ENCODE peak calls at places on chromosome 20, in nine cellular contexts. One of them, this sample, is unnamed.
A peak's percentile ranks its signal among the peaks of the same experiment; 100 is the strongest.

GRCh38 chr20:24747015-24747712 is 201.9 kb upstream of the CST7 start:
- DNase-seq in NCI-H345: no peak
- DNase-seq in NCI-H460: no peak
- DNase-seq in mucosa of gallbladder: no peak
- DNase-seq in pancreas: no peak
- DNase-seq in lower leg skin: no peak
- DNase-seq in NCI-H1092 treated with DMSO at 0.1 percent for 48 hours: no peak
- DNase-seq in hepatic stellate cell: no peak
- DNase-seq in GM04504: no peak
- DNase-seq in this sample: no peak

GRCh38 chr20:36493013-36493800 is 48.1 kb upstream of the MYL9 start:
- DNase-seq in NCI-H460: peak; percentile 14
- DNase-seq in mucosa of gallbladder: no peak
- DNase-seq in pancreas: no peak
- DNase-seq in hepatic stellate cell: no peak
- DNase-seq in NCI-H345: peak; percentile 33
- DNase-seq in NCI-H1092 treated with DMSO at 0.1 percent for 48 hours: peak; percentile 13
- DNase-seq in GM04504: no peak
- DNase-seq in lower leg skin: no peak
- DNase-seq in this sample: peak; percentile 16

GRCh38 chr20:401682-402495 is 6.2 kb upstream of the RBCK1 start:
- DNase-seq in GM04504: peak; percentile 44
- DNase-seq in NCI-H1092 treated with DMSO at 0.1 percent for 48 hours: no peak
- DNase-seq in pancreas: no peak
- DNase-seq in NCI-H345: peak; percentile 36
- DNase-seq in mucosa of gallbladder: no peak
- DNase-seq in NCI-H460: peak; percentile 85
- DNase-seq in lower leg skin: no peak
- DNase-seq in hepatic stellate cell: no peak
- DNase-seq in this sample: no peak

GRCh38 chr20:48850257-48850656 is 22.5 kb upstream of the PREX1 start:
- DNase-seq in pancreas: no peak
- DNase-seq in NCI-H460: no peak
- DNase-seq in NCI-H1092 treated with DMSO at 0.1 percent for 48 hours: peak; percentile 75
- DNase-seq in GM04504: no peak
- DNase-seq in mucosa of gallbladder: no peak
- DNase-seq in hepatic stellate cell: no peak
- DNase-seq in NCI-H345: peak; percentile 23
- DNase-seq in lower leg skin: no peak
- DNase-seq in this sample: no peak

GRCh38 chr20:43334080-43334479 is 123.6 kb upstream of the SRSF6 start:
- DNase-seq in NCI-H1092 treated with DMSO at 0.1 percent for 48 hours: no peak
- DNase-seq in NCI-H460: no peak
- DNase-seq in GM04504: no peak
- DNase-seq in hepatic stellate cell: no peak
- DNase-seq in pancreas: no peak
- DNase-seq in lower leg skin: no peak
- DNase-seq in NCI-H345: no peak
- DNase-seq in mucosa of gallbladder: no peak
- DNase-seq in this sample: no peak

GRCh38 chr20:37202267-37202943 is 23.1 kb upstream of the MROH8 start:
- DNase-seq in NCI-H345: peak; percentile 22
- DNase-seq in pancreas: no peak
- DNase-seq in mucosa of gallbladder: peak; percentile 30
- DNase-seq in hepatic stellate cell: peak; percentile 85
- DNase-seq in NCI-H1092 treated with DMSO at 0.1 percent for 48 hours: peak; percentile 7
- DNase-seq in GM04504: peak; percentile 90
- DNase-seq in lower leg skin: no peak
- DNase-seq in NCI-H460: peak; percentile 61
- DNase-seq in this sample: peak; percentile 46

GRCh38 chr20:61832181-61832580 is 233.5 kb downstream of the TAF4 start:
- DNase-seq in pancreas: no peak
- DNase-seq in NCI-H460: no peak
- DNase-seq in mucosa of gallbladder: no peak
- DNase-seq in lower leg skin: no peak
- DNase-seq in NCI-H1092 treated with DMSO at 0.1 percent for 48 hours: no peak
- DNase-seq in hepatic stellate cell: no peak
- DNase-seq in GM04504: no peak
- DNase-seq in NCI-H345: no peak
- DNase-seq in this sample: no peak

GRCh38 chr20:57390604-57391438 is at the start of gene RBM38:
- DNase-seq in pancreas: peak; percentile 80
- DNase-seq in GM04504: peak; percentile 32
- DNase-seq in NCI-H345: peak; percentile 86
- DNase-seq in lower leg skin: peak; percentile 42
- DNase-seq in NCI-H460: peak; percentile 61
- DNase-seq in mucosa of gallbladder: peak; percentile 52
- DNase-seq in hepatic stellate cell: peak; percentile 87
- DNase-seq in NCI-H1092 treated with DMSO at 0.1 percent for 48 hours: peak; percentile 82
- DNase-seq in this sample: peak; percentile 75

GRCh38 chr20:9978395-9979004 is 56.3 kb upstream of the ANKEF1 start:
- DNase-seq in NCI-H345: peak; percentile 82
- DNase-seq in NCI-H460: peak; percentile 79
- DNase-seq in lower leg skin: peak; percentile 66
- DNase-seq in hepatic stellate cell: peak; percentile 42
- DNase-seq in NCI-H1092 treated with DMSO at 0.1 percent for 48 hours: peak; percentile 82
- DNase-seq in mucosa of gallbladder: peak; percentile 60
- DNase-seq in GM04504: peak; percentile 79
- DNase-seq in pancreas: no peak
- DNase-seq in this sample: peak; percentile 82

GRCh38 chr20:732727-733126 is 35.6 kb downstream of the SLC52A3 start:
- DNase-seq in pancreas: no peak
- DNase-seq in NCI-H460: no peak
- DNase-seq in hepatic stellate cell: no peak
- DNase-seq in mucosa of gallbladder: no peak
- DNase-seq in GM04504: no peak
- DNase-seq in lower leg skin: no peak
- DNase-seq in NCI-H345: no peak
- DNase-seq in NCI-H1092 treated with DMSO at 0.1 percent for 48 hours: no peak
- DNase-seq in this sample: no peak

GRCh38 chr20:44967207-44967807 is 995 bp downstream of the STK4 start:
- DNase-seq in NCI-H1092 treated with DMSO at 0.1 percent for 48 hours: no peak
- DNase-seq in mucosa of gallbladder: peak; percentile 28
- DNase-seq in hepatic stellate cell: peak; percentile 11
- DNase-seq in NCI-H460: no peak
- DNase-seq in pancreas: no peak
- DNase-seq in GM04504: no peak
- DNase-seq in NCI-H345: no peak
- DNase-seq in lower leg skin: no peak
- DNase-seq in this sample: no peak

GRCh38 chr20:44075950-44076232 is 111.1 kb downstream of the JPH2 start:
- DNase-seq in NCI-H345: no peak
- DNase-seq in GM04504: no peak
- DNase-seq in hepatic stellate cell: no peak
- DNase-seq in pancreas: no peak
- DNase-seq in NCI-H1092 treated with DMSO at 0.1 percent for 48 hours: no peak
- DNase-seq in NCI-H460: no peak
- DNase-seq in mucosa of gallbladder: no peak
- DNase-seq in lower leg skin: no peak
- DNase-seq in this sample: no peak

GRCh38 chr20:38631155-38632022 is 29.8 kb downstream of the ARHGAP40 start:
- DNase-seq in NCI-H460: no peak
- DNase-seq in NCI-H345: no peak
- DNase-seq in hepatic stellate cell: no peak
- DNase-seq in pancreas: no peak
- DNase-seq in GM04504: no peak
- DNase-seq in NCI-H1092 treated with DMSO at 0.1 percent for 48 hours: no peak
- DNase-seq in lower leg skin: no peak
- DNase-seq in mucosa of gallbladder: no peak
- DNase-seq in this sample: no peak

GRCh38 chr20:4020256-4020655 is 4.9 kb upstream of the RNF24 start:
- DNase-seq in hepatic stellate cell: no peak
- DNase-seq in pancreas: no peak
- DNase-seq in mucosa of gallbladder: no peak
- DNase-seq in GM04504: no peak
- DNase-seq in lower leg skin: no peak
- DNase-seq in NCI-H345: no peak
- DNase-seq in NCI-H1092 treated with DMSO at 0.1 percent for 48 hours: no peak
- DNase-seq in NCI-H460: no peak
- DNase-seq in this sample: no peak

GRCh38 chr20:4795394-4795793 is 73.7 kb downstream of the PRND start:
- DNase-seq in mucosa of gallbladder: no peak
- DNase-seq in lower leg skin: peak; percentile 54
- DNase-seq in hepatic stellate cell: peak; percentile 84
- DNase-seq in NCI-H1092 treated with DMSO at 0.1 percent for 48 hours: no peak
- DNase-seq in pancreas: no peak
- DNase-seq in NCI-H345: no peak
- DNase-seq in NCI-H460: peak; percentile 50
- DNase-seq in GM04504: peak; percentile 39
- DNase-seq in this sample: no peak

GRCh38 chr20:58986968-58987517 is 6.0 kb downstream of the NELFCD start:
- DNase-seq in NCI-H460: no peak
- DNase-seq in hepatic stellate cell: no peak
- DNase-seq in pancreas: no peak
- DNase-seq in NCI-H345: no peak
- DNase-seq in lower leg skin: no peak
- DNase-seq in GM04504: no peak
- DNase-seq in mucosa of gallbladder: no peak
- DNase-seq in NCI-H1092 treated with DMSO at 0.1 percent for 48 hours: no peak
- DNase-seq in this sample: no peak

GRCh38 chr20:11993886-11994466 is 76.3 kb downstream of the BTBD3 start:
- DNase-seq in lower leg skin: no peak
- DNase-seq in pancreas: no peak
- DNase-seq in GM04504: no peak
- DNase-seq in NCI-H460: no peak
- DNase-seq in hepatic stellate cell: no peak
- DNase-seq in mucosa of gallbladder: no peak
- DNase-seq in NCI-H1092 treated with DMSO at 0.1 percent for 48 hours: no peak
- DNase-seq in NCI-H345: peak; percentile 90
- DNase-seq in this sample: peak; percentile 98

GRCh38 chr20:59082077-59082740 is 39.6 kb upstream of the PRELID3B start:
- DNase-seq in GM04504: no peak
- DNase-seq in mucosa of gallbladder: no peak
- DNase-seq in pancreas: no peak
- DNase-seq in lower leg skin: no peak
- DNase-seq in hepatic stellate cell: no peak
- DNase-seq in NCI-H1092 treated with DMSO at 0.1 percent for 48 hours: no peak
- DNase-seq in NCI-H345: no peak
- DNase-seq in NCI-H460: no peak
- DNase-seq in this sample: peak; percentile 52

GRCh38 chr20:58309607-58310290 is at the start of gene RAB22A:
- DNase-seq in NCI-H1092 treated with DMSO at 0.1 percent for 48 hours: peak; percentile 55
- DNase-seq in NCI-H460: peak; percentile 70
- DNase-seq in mucosa of gallbladder: peak; percentile 82
- DNase-seq in hepatic stellate cell: peak; percentile 87
- DNase-seq in lower leg skin: peak; percentile 59
- DNase-seq in GM04504: peak; percentile 60
- DNase-seq in pancreas: peak; percentile 93
- DNase-seq in NCI-H345: peak; percentile 80
- DNase-seq in this sample: peak; percentile 83

GRCh38 chr20:21557246-21557982 is 43.5 kb upstream of the NKX2-2 start:
- DNase-seq in NCI-H345: no peak
- DNase-seq in hepatic stellate cell: no peak
- DNase-seq in GM04504: no peak
- DNase-seq in NCI-H460: no peak
- DNase-seq in NCI-H1092 treated with DMSO at 0.1 percent for 48 hours: no peak
- DNase-seq in mucosa of gallbladder: no peak
- DNase-seq in lower leg skin: no peak
- DNase-seq in pancreas: no peak
- DNase-seq in this sample: no peak

GRCh38 chr20:14219801-14220461 is 117.5 kb downstream of the FLRT3 start:
- DNase-seq in hepatic stellate cell: no peak
- DNase-seq in NCI-H345: peak; percentile 17
- DNase-seq in NCI-H460: no peak
- DNase-seq in pancreas: no peak
- DNase-seq in GM04504: no peak
- DNase-seq in NCI-H1092 treated with DMSO at 0.1 percent for 48 hours: no peak
- DNase-seq in lower leg skin: no peak
- DNase-seq in mucosa of gallbladder: peak; percentile 46
- DNase-seq in this sample: peak; percentile 84

GRCh38 chr20:51121901-51122412 is 99.0 kb upstream of the KCNG1 start:
- DNase-seq in NCI-H345: no peak
- DNase-seq in hepatic stellate cell: peak; percentile 14
- DNase-seq in GM04504: no peak
- DNase-seq in NCI-H460: peak; percentile 68
- DNase-seq in mucosa of gallbladder: peak; percentile 38
- DNase-seq in lower leg skin: no peak
- DNase-seq in NCI-H1092 treated with DMSO at 0.1 percent for 48 hours: no peak
- DNase-seq in pancreas: no peak
- DNase-seq in this sample: no peak

GRCh38 chr20:36491901-36492617 is 49.3 kb upstream of the MYL9 start:
- DNase-seq in NCI-H460: no peak
- DNase-seq in pancreas: no peak
- DNase-seq in NCI-H1092 treated with DMSO at 0.1 percent for 48 hours: no peak
- DNase-seq in mucosa of gallbladder: no peak
- DNase-seq in GM04504: no peak
- DNase-seq in NCI-H345: no peak
- DNase-seq in lower leg skin: no peak
- DNase-seq in hepatic stellate cell: no peak
- DNase-seq in this sample: no peak

GRCh38 chr20:25047766-25048165 is 10.2 kb downstream of the ACSS1 start:
- DNase-seq in NCI-H460: no peak
- DNase-seq in pancreas: no peak
- DNase-seq in NCI-H1092 treated with DMSO at 0.1 percent for 48 hours: no peak
- DNase-seq in GM04504: no peak
- DNase-seq in hepatic stellate cell: no peak
- DNase-seq in mucosa of gallbladder: no peak
- DNase-seq in lower leg skin: no peak
- DNase-seq in NCI-H345: no peak
- DNase-seq in this sample: no peak

GRCh38 chr20:37757550-37757949 is 63.7 kb downstream of the CTNNBL1 start:
- DNase-seq in NCI-H1092 treated with DMSO at 0.1 percent for 48 hours: peak; percentile 11
- DNase-seq in mucosa of gallbladder: no peak
- DNase-seq in NCI-H345: no peak
- DNase-seq in lower leg skin: no peak
- DNase-seq in pancreas: no peak
- DNase-seq in hepatic stellate cell: no peak
- DNase-seq in NCI-H460: no peak
- DNase-seq in GM04504: no peak
- DNase-seq in this sample: peak; percentile 11

GRCh38 chr20:33674294-33675126 is at the start of gene NECAB3:
- DNase-seq in hepatic stellate cell: peak; percentile 88
- DNase-seq in GM04504: no peak
- DNase-seq in NCI-H345: peak; percentile 89
- DNase-seq in NCI-H1092 treated with DMSO at 0.1 percent for 48 hours: peak; percentile 77
- DNase-seq in lower leg skin: peak; percentile 73
- DNase-seq in pancreas: peak; percentile 91
- DNase-seq in NCI-H460: peak; percentile 79
- DNase-seq in mucosa of gallbladder: peak; percentile 84
- DNase-seq in this sample: peak; percentile 88

GRCh38 chr20:1687053-1687452 is 29.5 kb upstream of the SIRPG start:
- DNase-seq in lower leg skin: no peak
- DNase-seq in NCI-H345: no peak
- DNase-seq in pancreas: no peak
- DNase-seq in GM04504: no peak
- DNase-seq in NCI-H460: no peak
- DNase-seq in mucosa of gallbladder: no peak
- DNase-seq in NCI-H1092 treated with DMSO at 0.1 percent for 48 hours: no peak
- DNase-seq in hepatic stellate cell: no peak
- DNase-seq in this sample: no peak